ENCODE peak calls at places on chromosomes 12 and 14, in nine cellular contexts. One of them, this sample, is unnamed.

GRCh38 chr12:48349471-48349870 is 1.2 kb downstream of the ZNF641 start:
- DNase-seq in lower lobe of right lung: no peak
- DNase-seq in transverse colon: no peak
- DNase-seq in GM23248: peak
- DNase-seq in heart right ventricle: peak
- DNase-seq in esophagus squamous epithelium: no peak
- DNase-seq in CD4-positive, alpha-beta memory T cell: no peak
- DNase-seq in psoas muscle: no peak
- DNase-seq in OCI-LY7: peak
- DNase-seq in this sample: no peak

GRCh38 chr12:7806863-7807487 is 17.8 kb downstream of the NANOG start:
- DNase-seq in lower lobe of right lung: peak
- DNase-seq in transverse colon: peak
- DNase-seq in GM23248: peak
- DNase-seq in heart right ventricle: peak
- DNase-seq in esophagus squamous epithelium: no peak
- DNase-seq in CD4-positive, alpha-beta memory T cell: peak
- DNase-seq in psoas muscle: peak
- DNase-seq in OCI-LY7: peak
- DNase-seq in this sample: no peak

GRCh38 chr14:79246200-79246599 is 965.1 kb downstream of the DIO2 start:
- DNase-seq in lower lobe of right lung: no peak
- DNase-seq in transverse colon: no peak
- DNase-seq in GM23248: no peak
- DNase-seq in heart right ventricle: no peak
- DNase-seq in esophagus squamous epithelium: no peak
- DNase-seq in CD4-positive, alpha-beta memory T cell: no peak
- DNase-seq in psoas muscle: no peak
- DNase-seq in OCI-LY7: no peak
- DNase-seq in this sample: no peak

GRCh38 chr14:93788557-93789365 is 476 bp upstream of the PRIMA1 start:
- DNase-seq in lower lobe of right lung: no peak
- DNase-seq in transverse colon: peak
- DNase-seq in GM23248: peak
- DNase-seq in heart right ventricle: peak
- DNase-seq in esophagus squamous epithelium: no peak
- DNase-seq in CD4-positive, alpha-beta memory T cell: no peak
- DNase-seq in psoas muscle: peak
- DNase-seq in OCI-LY7: no peak
- DNase-seq in this sample: peak

GRCh38 chr12:65275627-65276026 is 2.9 kb upstream of the MSRB3 start:
- DNase-seq in lower lobe of right lung: no peak
- DNase-seq in transverse colon: no peak
- DNase-seq in GM23248: no peak
- DNase-seq in heart right ventricle: no peak
- DNase-seq in esophagus squamous epithelium: no peak
- DNase-seq in CD4-positive, alpha-beta memory T cell: no peak
- DNase-seq in psoas muscle: no peak
- DNase-seq in OCI-LY7: no peak
- DNase-seq in this sample: no peak

GRCh38 chr14:24481622-24482324 is 26.3 kb downstream of the CMA1 start:
- DNase-seq in lower lobe of right lung: peak
- DNase-seq in transverse colon: peak
- DNase-seq in GM23248: peak
- DNase-seq in heart right ventricle: peak
- DNase-seq in esophagus squamous epithelium: no peak
- DNase-seq in CD4-positive, alpha-beta memory T cell: peak
- DNase-seq in psoas muscle: peak
- DNase-seq in OCI-LY7: peak
- DNase-seq in this sample: no peak

GRCh38 chr14:81430284-81430683 is 30.2 kb upstream of the STON2 start:
- DNase-seq in lower lobe of right lung: no peak
- DNase-seq in transverse colon: no peak
- DNase-seq in GM23248: no peak
- DNase-seq in heart right ventricle: no peak
- DNase-seq in esophagus squamous epithelium: no peak
- DNase-seq in CD4-positive, alpha-beta memory T cell: no peak
- DNase-seq in psoas muscle: peak
- DNase-seq in OCI-LY7: no peak
- DNase-seq in this sample: no peak

GRCh38 chr12:129696952-129697351 is 206.9 kb downstream of the TMEM132D start:
- DNase-seq in lower lobe of right lung: no peak
- DNase-seq in transverse colon: no peak
- DNase-seq in GM23248: no peak
- DNase-seq in heart right ventricle: no peak
- DNase-seq in esophagus squamous epithelium: no peak
- DNase-seq in CD4-positive, alpha-beta memory T cell: no peak
- DNase-seq in psoas muscle: no peak
- DNase-seq in OCI-LY7: no peak
- DNase-seq in this sample: no peak

GRCh38 chr14:84468153-84468552 is 1061.8 kb upstream of the FLRT2 start:
- DNase-seq in lower lobe of right lung: no peak
- DNase-seq in transverse colon: no peak
- DNase-seq in GM23248: no peak
- DNase-seq in heart right ventricle: no peak
- DNase-seq in esophagus squamous epithelium: no peak
- DNase-seq in CD4-positive, alpha-beta memory T cell: no peak
- DNase-seq in psoas muscle: no peak
- DNase-seq in OCI-LY7: no peak
- DNase-seq in this sample: no peak

DNA sequence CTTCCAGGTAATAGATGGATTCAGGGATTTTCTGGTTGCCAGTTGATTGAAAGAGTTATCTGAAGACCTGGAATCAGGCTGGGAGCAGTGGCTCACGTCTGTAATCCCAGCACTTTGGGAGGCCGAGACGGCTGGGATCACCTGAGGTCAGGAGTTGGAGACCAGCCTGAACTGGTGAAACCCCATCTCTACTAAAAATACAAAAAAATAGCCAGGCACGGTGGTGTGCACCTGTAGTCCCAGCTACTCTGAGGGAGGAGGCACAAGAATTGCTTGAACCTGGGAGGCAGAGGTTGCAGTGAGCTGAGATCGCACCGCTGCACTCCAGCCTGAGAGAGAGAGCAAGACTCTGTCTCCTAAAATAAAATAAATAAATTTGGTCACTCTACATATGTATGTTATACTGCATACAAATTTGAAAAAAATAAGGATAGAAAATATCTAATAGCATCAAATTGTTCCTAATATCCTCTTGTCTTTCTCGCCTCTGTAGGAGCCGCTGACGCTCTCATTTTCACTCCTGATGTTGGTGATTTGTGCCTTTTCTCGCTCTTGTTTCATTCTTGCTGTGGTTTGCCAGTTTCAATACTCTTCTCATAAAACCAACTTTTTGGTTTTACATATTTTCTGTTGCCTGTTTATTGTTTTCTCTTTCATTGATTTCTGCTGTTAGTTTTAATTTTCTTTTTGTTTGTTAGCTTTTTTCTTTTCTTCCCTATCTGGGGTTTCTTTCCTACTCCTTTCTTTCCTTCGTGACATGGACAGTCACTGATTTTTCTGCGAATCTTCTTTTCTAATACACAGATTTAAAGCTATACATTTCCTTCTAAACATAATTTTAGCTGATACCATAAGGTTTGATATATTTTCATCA is 23.8 kb upstream of the PLD4 start:
- DNase-seq in lower lobe of right lung: no peak
- DNase-seq in transverse colon: no peak
- DNase-seq in GM23248: no peak
- DNase-seq in heart right ventricle: no peak
- DNase-seq in esophagus squamous epithelium: no peak
- DNase-seq in CD4-positive, alpha-beta memory T cell: no peak
- DNase-seq in psoas muscle: no peak
- DNase-seq in OCI-LY7: no peak
- DNase-seq in this sample: no peak
- H3K27ac ChIP-seq in lower lobe of right lung: no peak
- H3K27ac ChIP-seq in transverse colon: no peak
- H3K27ac ChIP-seq in GM23248: no peak
- H3K27ac ChIP-seq in heart right ventricle: no peak
- H3K27ac ChIP-seq in esophagus squamous epithelium: no peak
- H3K27ac ChIP-seq in CD4-positive, alpha-beta memory T cell: no peak
- H3K27ac ChIP-seq in psoas muscle: no peak
- H3K27ac ChIP-seq in OCI-LY7: no peak
- H3K27ac ChIP-seq in this sample: no peak

DNA sequence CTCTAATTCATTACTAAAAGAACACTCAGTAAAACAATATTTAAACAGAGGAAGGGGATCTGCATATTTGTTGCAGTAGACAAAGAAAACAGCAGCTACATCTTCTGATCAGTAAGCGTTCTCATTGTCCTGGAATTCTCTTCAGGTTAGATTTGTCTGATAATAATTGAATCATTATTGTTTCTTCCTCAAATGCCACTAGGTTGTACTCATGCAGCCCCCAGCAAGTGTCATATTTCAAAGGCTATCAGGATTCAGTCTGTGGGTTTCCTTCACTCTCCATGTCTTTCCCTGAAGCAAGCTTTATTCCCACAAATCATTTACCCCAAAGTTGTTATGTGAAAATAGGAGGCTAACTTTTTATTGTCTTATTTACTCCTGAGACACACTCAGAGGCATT is 14.7 kb downstream of the PIK3C2G start:
- DNase-seq in lower lobe of right lung: no peak
- DNase-seq in transverse colon: no peak
- DNase-seq in GM23248: peak
- DNase-seq in heart right ventricle: no peak
- DNase-seq in esophagus squamous epithelium: no peak
- DNase-seq in CD4-positive, alpha-beta memory T cell: no peak
- DNase-seq in psoas muscle: no peak
- DNase-seq in OCI-LY7: no peak
- DNase-seq in this sample: no peak
- H3K27ac ChIP-seq in lower lobe of right lung: no peak
- H3K27ac ChIP-seq in transverse colon: no peak
- H3K27ac ChIP-seq in GM23248: no peak
- H3K27ac ChIP-seq in heart right ventricle: no peak
- H3K27ac ChIP-seq in esophagus squamous epithelium: no peak
- H3K27ac ChIP-seq in CD4-positive, alpha-beta memory T cell: no peak
- H3K27ac ChIP-seq in psoas muscle: no peak
- H3K27ac ChIP-seq in OCI-LY7: no peak
- H3K27ac ChIP-seq in this sample: no peak

GRCh38 chr12:111428728-111429175 is 23.0 kb downstream of the SH2B3 start:
- DNase-seq in lower lobe of right lung: peak
- DNase-seq in transverse colon: peak
- DNase-seq in GM23248: no peak
- DNase-seq in heart right ventricle: peak
- DNase-seq in esophagus squamous epithelium: no peak
- DNase-seq in CD4-positive, alpha-beta memory T cell: no peak
- DNase-seq in psoas muscle: no peak
- DNase-seq in OCI-LY7: peak
- DNase-seq in this sample: no peak

GRCh38 chr12:111428081-111428727 is 22.5 kb downstream of the SH2B3 start:
- DNase-seq in lower lobe of right lung: no peak
- DNase-seq in transverse colon: no peak
- DNase-seq in GM23248: no peak
- DNase-seq in heart right ventricle: no peak
- DNase-seq in esophagus squamous epithelium: no peak
- DNase-seq in CD4-positive, alpha-beta memory T cell: no peak
- DNase-seq in psoas muscle: no peak
- DNase-seq in OCI-LY7: no peak
- DNase-seq in this sample: no peak

GRCh38 chr12:111425655-111426054 is 19.9 kb downstream of the SH2B3 start:
- DNase-seq in lower lobe of right lung: no peak
- DNase-seq in transverse colon: no peak
- DNase-seq in GM23248: no peak
- DNase-seq in heart right ventricle: no peak
- DNase-seq in esophagus squamous epithelium: no peak
- DNase-seq in CD4-positive, alpha-beta memory T cell: no peak
- DNase-seq in psoas muscle: no peak
- DNase-seq in OCI-LY7: no peak
- DNase-seq in this sample: no peak

GRCh38 chr12:111426341-111427185 is 20.8 kb downstream of the SH2B3 start:
- DNase-seq in lower lobe of right lung: no peak
- DNase-seq in transverse colon: peak
- DNase-seq in GM23248: peak
- DNase-seq in heart right ventricle: no peak
- DNase-seq in esophagus squamous epithelium: no peak
- DNase-seq in CD4-positive, alpha-beta memory T cell: no peak
- DNase-seq in psoas muscle: no peak
- DNase-seq in OCI-LY7: no peak
- DNase-seq in this sample: no peak

DNA sequence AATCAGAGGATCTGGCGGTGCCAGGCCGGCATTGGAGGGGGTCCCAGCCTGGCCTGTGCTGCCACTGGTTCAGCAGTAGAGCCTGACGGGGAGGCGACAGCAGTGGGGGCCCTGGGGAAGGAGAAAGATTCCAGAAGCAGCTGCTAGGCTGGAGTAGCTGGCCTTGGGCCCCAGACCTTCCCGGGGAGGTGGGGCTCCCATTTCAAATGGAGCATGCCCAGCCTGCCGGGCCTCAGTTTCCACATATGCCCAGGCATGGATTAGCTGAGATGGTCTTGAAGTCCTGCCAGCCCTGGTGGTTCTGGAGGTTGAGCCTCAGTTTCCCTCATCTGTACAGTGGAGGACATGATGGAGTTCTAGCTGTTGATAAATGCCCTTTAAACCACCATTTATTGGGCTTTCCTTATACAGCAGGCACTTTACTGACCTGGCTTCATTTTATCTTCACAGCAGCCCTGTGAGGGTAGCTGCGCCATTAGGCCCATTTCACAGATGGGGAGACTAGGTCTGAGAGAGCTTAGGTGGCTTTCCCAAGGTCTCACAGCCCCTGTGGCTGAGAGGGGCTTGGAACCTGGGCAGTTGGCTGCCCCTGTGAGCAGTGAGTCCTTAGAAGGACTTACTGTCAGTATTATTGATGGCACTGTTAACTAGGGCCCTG is 21.8 kb downstream of the SH2B3 start:
- DNase-seq in lower lobe of right lung: no peak
- DNase-seq in transverse colon: no peak
- DNase-seq in GM23248: no peak
- DNase-seq in heart right ventricle: no peak
- DNase-seq in esophagus squamous epithelium: no peak
- DNase-seq in CD4-positive, alpha-beta memory T cell: no peak
- DNase-seq in psoas muscle: no peak
- DNase-seq in OCI-LY7: no peak
- DNase-seq in this sample: no peak
- H3K27ac ChIP-seq in lower lobe of right lung: peak
- H3K27ac ChIP-seq in transverse colon: peak
- H3K27ac ChIP-seq in GM23248: no peak
- H3K27ac ChIP-seq in heart right ventricle: peak
- H3K27ac ChIP-seq in esophagus squamous epithelium: peak
- H3K27ac ChIP-seq in CD4-positive, alpha-beta memory T cell: peak
- H3K27ac ChIP-seq in psoas muscle: no peak
- H3K27ac ChIP-seq in OCI-LY7: no peak
- H3K27ac ChIP-seq in this sample: no peak

DNA sequence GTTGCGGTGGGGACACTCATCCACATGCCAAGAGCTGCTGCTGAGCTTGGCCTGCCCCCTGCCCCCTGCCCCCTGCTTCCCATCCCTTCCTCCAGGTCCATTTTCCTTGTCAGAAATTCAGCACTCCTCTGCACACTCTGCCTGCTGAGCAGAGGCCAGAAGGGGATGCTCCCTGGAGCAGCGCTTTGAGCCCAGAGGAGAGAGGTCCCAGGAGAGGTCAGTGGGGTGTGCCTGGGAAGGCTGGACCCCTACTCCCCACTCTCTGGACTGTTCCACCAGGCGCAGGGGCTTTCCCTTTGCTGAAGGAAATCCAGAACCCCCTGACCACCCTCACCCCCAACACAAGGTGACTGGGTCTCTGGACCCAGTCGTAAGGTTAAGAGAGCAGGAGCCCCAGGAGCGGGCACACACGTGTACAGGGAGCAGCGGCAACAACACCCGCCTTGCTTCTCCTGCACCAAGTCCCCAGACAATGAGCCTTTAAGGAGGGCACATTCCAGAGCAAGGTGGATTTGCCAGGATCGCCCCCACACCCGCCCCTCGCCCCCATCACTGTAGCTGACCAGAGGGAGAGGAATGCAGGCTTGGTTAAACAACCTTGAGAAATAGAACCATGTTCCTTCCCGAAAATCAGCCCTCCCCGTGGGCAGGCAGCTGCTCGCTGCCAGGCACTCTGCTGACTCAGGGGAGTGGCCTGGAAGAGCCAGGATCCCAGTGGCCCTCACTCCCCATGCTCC is 30.7 kb downstream of the ISCA2 start:
- DNase-seq in lower lobe of right lung: no peak
- DNase-seq in transverse colon: no peak
- DNase-seq in GM23248: peak
- DNase-seq in heart right ventricle: no peak
- DNase-seq in esophagus squamous epithelium: no peak
- DNase-seq in CD4-positive, alpha-beta memory T cell: no peak
- DNase-seq in psoas muscle: peak
- DNase-seq in OCI-LY7: no peak
- DNase-seq in this sample: no peak
- H3K27ac ChIP-seq in lower lobe of right lung: no peak
- H3K27ac ChIP-seq in transverse colon: no peak
- H3K27ac ChIP-seq in GM23248: peak
- H3K27ac ChIP-seq in heart right ventricle: no peak
- H3K27ac ChIP-seq in esophagus squamous epithelium: no peak
- H3K27ac ChIP-seq in CD4-positive, alpha-beta memory T cell: no peak
- H3K27ac ChIP-seq in psoas muscle: no peak
- H3K27ac ChIP-seq in OCI-LY7: no peak
- H3K27ac ChIP-seq in this sample: peak